ENCODE peak calls at places on chromosomes 5 and 9, in four cellular contexts. One of them, this sample, is unnamed.

GRCh38 chr9:123338710-123339665 is 17.0 kb upstream of the CRB2 start:
- DNase-seq in AG20443: no peak
- DNase-seq in body of pancreas: no peak
- DNase-seq in nucleus accumbens: no peak
- DNase-seq in this sample: no peak

GRCh38 chr5:33734541-33734940 is 157.2 kb downstream of the ADAMTS12 start:
- DNase-seq in AG20443: no peak
- DNase-seq in body of pancreas: no peak
- DNase-seq in nucleus accumbens: no peak
- DNase-seq in this sample: no peak

GRCh38 chr9:99634185-99634584 is 187.5 kb upstream of the NR4A3 start:
- DNase-seq in AG20443: no peak
- DNase-seq in body of pancreas: no peak
- DNase-seq in nucleus accumbens: no peak
- DNase-seq in this sample: no peak

GRCh38 chr9:114720296-114720695 is 38.3 kb upstream of the TEX48 start:
- DNase-seq in AG20443: no peak
- DNase-seq in body of pancreas: no peak
- DNase-seq in nucleus accumbens: no peak
- DNase-seq in this sample: no peak

GRCh38 chr9:38370231-38370630 is 22.3 kb upstream of the ALDH1B1 start:
- DNase-seq in AG20443: no peak
- DNase-seq in body of pancreas: no peak
- DNase-seq in nucleus accumbens: no peak
- DNase-seq in this sample: no peak

GRCh38 chr5:27778121-27778520 is 739.7 kb upstream of the CDH9 start:
- DNase-seq in AG20443: no peak
- DNase-seq in body of pancreas: no peak
- DNase-seq in nucleus accumbens: no peak
- DNase-seq in this sample: no peak

GRCh38 chr5:458547-459353 is 15.8 kb downstream of the EXOC3 start:
- DNase-seq in AG20443: peak; percentile 86
- DNase-seq in body of pancreas: no peak
- DNase-seq in nucleus accumbens: no peak
- DNase-seq in this sample: no peak

GRCh38 chr5:43036856-43037711 is 3.0 kb downstream of the ANXA2R start:
- DNase-seq in AG20443: no peak
- DNase-seq in body of pancreas: no peak
- DNase-seq in nucleus accumbens: no peak
- DNase-seq in this sample: no peak

GRCh38 chr9:75960561-75960960 is 70.1 kb downstream of the PCSK5 start:
- DNase-seq in AG20443: no peak
- DNase-seq in body of pancreas: no peak
- DNase-seq in nucleus accumbens: peak; percentile 12
- DNase-seq in this sample: no peak

GRCh38 chr5:38867071-38867790 is 21.4 kb downstream of the OSMR start:
- DNase-seq in AG20443: no peak
- DNase-seq in body of pancreas: no peak
- DNase-seq in nucleus accumbens: no peak
- DNase-seq in this sample: no peak